ENCODE peak calls at places on chromosomes 6 and 20, in six cellular contexts. H, U, W, E, Z and I are unnamed samples.

GRCh38 chr6:151916075-151916474 is 108.6 kb downstream of the ESR1 start:
- DNase-seq in U (no peak), E (no peak), W (no peak), Z (no peak), H (no peak), I (no peak)

GRCh38 chr20:9200196-9200595 is 131.3 kb downstream of the PLCB4 start:
- DNase-seq in H (no peak), E (no peak), Z (no peak), U (peak), W (peak), I (no peak)

GRCh38 chr20:20849126-20849525 is 136.7 kb upstream of the RALGAPA2 start:
- DNase-seq in U (no peak), E (no peak), H (no peak), W (no peak), Z (no peak), I (no peak)

GRCh38 chr20:61528591-61528990 is 276.5 kb downstream of the CDH4 start:
- DNase-seq in W (no peak), U (no peak), E (no peak), H (no peak), Z (no peak), I (no peak)

GRCh38 chr6:159941286-159942113 is 27.4 kb upstream of the IGF2R start:
- DNase-seq in E (no peak), H (no peak), U (peak), W (peak), Z (no peak), I (no peak)

GRCh38 chr6:52359403-52359802 is 2.5 kb upstream of the PAQR8 start:
- DNase-seq in E (no peak), H (no peak), W (no peak), Z (no peak), U (no peak), I (no peak)

GRCh38 chr20:25287631-25288290 is 39.9 kb downstream of the PYGB start:
- DNase-seq in H (no peak), E (no peak), W (no peak), U (no peak), Z (peak), I (no peak)

GRCh38 chr6:108027594-108027993 is 46.9 kb downstream of the OSTM1 start:
- DNase-seq in U (peak), W (peak), H (no peak), Z (no peak), E (no peak), I (no peak)

GRCh38 chr6:107244742-107245470 is 129.6 kb upstream of the BEND3 start:
- DNase-seq in E (no peak), H (no peak), W (no peak), U (no peak), Z (peak), I (no peak)

GRCh38 chr6:11433860-11434259 is 103.7 kb upstream of the TMEM170B start:
- DNase-seq in E (no peak), Z (no peak), H (no peak), U (no peak), W (no peak), I (no peak)

GRCh38 chr6:165704001-165704748 is 41.1 kb upstream of the PDE10A start:
- DNase-seq in H (peak), E (no peak), W (peak), Z (no peak), U (peak), I (no peak)

GRCh38 chr20:58706975-58707681 is 14.5 kb downstream of the NPEPL1 start:
- DNase-seq in Z (no peak), H (peak), W (no peak), E (peak), U (no peak), I (no peak)

GRCh38 chr20:62299666-62300236 is 3.0 kb upstream of the ADRM1 start:
- DNase-seq in W (no peak), E (no peak), Z (no peak), H (no peak), U (no peak), I (no peak)

GRCh38 chr6:107965746-107966145 is 7.7 kb upstream of the SEC63 start:
- DNase-seq in U (peak), E (no peak), H (no peak), W (peak), Z (peak), I (no peak)

GRCh38 chr6:138162104-138162946 is 586 bp downstream of the ARFGEF3 start:
- DNase-seq in Z (no peak), W (no peak), H (no peak), U (no peak), E (no peak), I (no peak)

GRCh38 chr20:62394248-62395245 is 7.6 kb downstream of the RPS21 start:
- DNase-seq in W (no peak), U (no peak), H (no peak), Z (no peak), E (no peak), I (no peak)

GRCh38 chr6:108621117-108621516 is 60.4 kb downstream of the FOXO3 start:
- DNase-seq in E (no peak), H (no peak), W (peak), Z (peak), U (peak), I (no peak)

GRCh38 chr6:67885081-67886033 is 749.7 kb upstream of the ADGRB3 start:
- DNase-seq in Z (no peak), H (no peak), W (no peak), U (no peak), E (no peak), I (no peak)

GRCh38 chr6:163457637-163458561 is 43.4 kb downstream of the QKI start:
- DNase-seq in Z (peak), W (peak), E (no peak), U (peak), H (no peak), I (no peak)

GRCh38 chr6:91288741-91289140 is 701.9 kb upstream of the MAP3K7 start:
- DNase-seq in U (no peak), W (no peak), E (no peak), H (no peak), Z (no peak), I (no peak)

GRCh38 chr6:3919130-3919628 is 70.0 kb downstream of the FAM50B start:
- DNase-seq in Z (no peak), E (no peak), U (peak), H (peak), W (peak), I (no peak)

GRCh38 chr6:30691208-30691872 is 556 bp upstream of the NRM start:
- DNase-seq in H (no peak), E (no peak), U (no peak), W (no peak), Z (no peak), I (no peak)

GRCh38 chr6:159594106-159594749 is 98.8 kb downstream of the SOD2 start:
- DNase-seq in E (no peak), Z (no peak), W (peak), H (no peak), U (peak), I (no peak)

GRCh38 chr6:44699851-44700250 is 312.3 kb downstream of the CDC5L start:
- DNase-seq in E (no peak), Z (no peak), H (no peak), W (no peak), U (peak), I (no peak)

GRCh38 chr6:132445201-132445951 is 44.1 kb upstream of the MOXD1 start:
- DNase-seq in E (no peak), W (peak), U (peak), Z (no peak), H (no peak), I (no peak)

GRCh38 chr6:138250513-138251247 is 32.4 kb upstream of the PBOV1 start:
- DNase-seq in H (peak), E (peak), W (peak), U (peak), Z (peak), I (no peak)

GRCh38 chr6:147749331-147749730 is 240.8 kb downstream of the SAMD5 start:
- DNase-seq in W (no peak), U (no peak), Z (no peak), H (no peak), E (no peak), I (no peak)

GRCh38 chr6:147756000-147756399 is 247.5 kb downstream of the SAMD5 start:
- DNase-seq in H (no peak), Z (no peak), U (no peak), E (no peak), W (no peak), I (no peak)

GRCh38 chr6:147751232-147751631 is 242.7 kb downstream of the SAMD5 start:
- DNase-seq in W (no peak), E (no peak), U (no peak), Z (no peak), H (no peak), I (no peak)

GRCh38 chr6:147750420-147750819 is 241.9 kb downstream of the SAMD5 start:
- DNase-seq in H (no peak), W (no peak), Z (no peak), U (no peak), E (no peak), I (no peak)

DNA sequence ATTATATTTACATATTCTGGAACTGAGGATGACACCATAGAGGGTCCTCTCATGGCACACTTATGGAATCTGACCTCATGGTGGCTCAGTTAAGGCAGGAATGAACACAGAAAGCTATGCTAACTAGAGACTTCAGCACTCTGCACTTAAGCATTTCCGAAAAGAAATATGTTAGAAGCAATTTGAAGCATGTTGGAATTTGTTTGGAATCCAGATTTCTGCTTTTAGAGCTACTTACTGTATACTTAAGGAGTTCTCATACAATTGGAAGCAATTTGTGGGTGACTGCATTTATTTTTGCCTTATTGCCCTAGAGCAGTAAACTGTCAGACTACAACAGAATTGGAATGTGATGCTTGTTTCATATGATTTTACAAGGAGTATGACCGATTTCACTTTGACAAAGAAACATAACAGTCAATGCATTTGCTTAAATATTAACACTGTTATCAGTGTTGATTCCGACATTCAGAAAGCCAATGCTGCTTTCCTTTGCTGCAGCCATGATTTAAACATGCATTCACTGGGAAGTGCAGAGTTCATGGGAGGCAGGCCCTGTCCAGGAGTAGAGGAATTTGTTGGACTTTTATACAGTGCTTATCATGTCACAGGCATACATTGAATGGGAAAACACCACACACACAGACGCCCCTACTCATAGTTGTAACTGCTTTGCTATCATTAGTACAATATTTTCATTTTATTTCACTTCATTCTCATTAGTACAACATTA is 244.4 kb downstream of the SAMD5 start:
- DNase-seq in W (no peak), H (no peak), E (no peak), U (no peak), Z (no peak), I (no peak)
- TF ChIP-seq CTCF in W (no peak), H (no peak), E (no peak), U (no peak), Z (no peak), I (no peak)

GRCh38 chr20:48658505-48658904 is 169.3 kb downstream of the PREX1 start:
- DNase-seq in W (no peak), E (no peak), U (no peak), H (no peak), Z (no peak), I (no peak)

GRCh38 chr20:48658198-48658476 is 169.7 kb downstream of the PREX1 start:
- DNase-seq in U (no peak), W (no peak), Z (no peak), H (no peak), E (no peak), I (no peak)

GRCh38 chr20:48656120-48656519 is 171.7 kb downstream of the PREX1 start:
- DNase-seq in W (no peak), Z (no peak), U (no peak), E (no peak), H (no peak), I (no peak)

GRCh38 chr20:48657426-48658197 is 170.2 kb downstream of the PREX1 start:
- DNase-seq in U (peak), Z (peak), W (peak), E (peak), H (peak), I (peak)

DNA sequence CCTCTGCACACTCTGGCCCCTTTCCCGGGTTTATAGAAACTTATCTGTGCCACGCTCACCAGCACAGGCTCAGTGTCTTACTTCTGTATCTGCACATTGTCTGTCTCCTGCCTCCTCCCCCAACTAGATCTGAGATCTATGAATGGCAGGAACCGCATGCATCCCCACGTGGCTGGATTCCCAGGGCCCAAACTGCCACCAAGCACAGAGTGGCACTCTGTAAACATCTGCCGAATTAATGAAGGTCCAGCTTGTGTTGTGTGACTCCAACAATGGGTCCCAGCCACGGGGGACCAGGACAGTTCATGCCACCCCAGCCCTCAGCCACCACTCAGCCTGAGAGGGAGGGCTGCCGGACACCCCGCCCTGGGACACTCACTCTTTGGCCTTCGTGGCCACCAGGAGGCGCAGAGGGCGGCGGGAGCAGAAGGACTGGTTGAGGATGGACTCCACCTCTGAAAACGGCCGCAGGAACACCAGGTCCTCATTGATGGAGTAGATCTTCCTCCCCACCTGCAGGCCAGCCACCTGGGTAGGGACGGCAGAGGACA is 171.1 kb downstream of the PREX1 start:
- DNase-seq in H (no peak), W (no peak), U (peak), E (no peak), Z (no peak), I (peak)
- TF ChIP-seq CTCF in H (no peak), W (peak), U (peak), E (no peak), Z (peak), I (peak)

GRCh38 chr6:89291256-89291819 is 23.8 kb downstream of the GABRR2 start:
- DNase-seq in E (no peak), W (no peak), U (no peak), Z (no peak), H (no peak), I (no peak)
- TF ChIP-seq CTCF in E (no peak), W (no peak), U (no peak), Z (no peak), H (no peak), I (no peak)

GRCh38 chr20:14342910-14343309 is 5.5 kb upstream of the FLRT3 start:
- DNase-seq in Z (no peak), E (no peak), W (no peak), U (no peak), H (no peak), I (no peak)
- TF ChIP-seq CTCF in Z (no peak), E (no peak), W (no peak), U (no peak), H (no peak), I (no peak)

DNA sequence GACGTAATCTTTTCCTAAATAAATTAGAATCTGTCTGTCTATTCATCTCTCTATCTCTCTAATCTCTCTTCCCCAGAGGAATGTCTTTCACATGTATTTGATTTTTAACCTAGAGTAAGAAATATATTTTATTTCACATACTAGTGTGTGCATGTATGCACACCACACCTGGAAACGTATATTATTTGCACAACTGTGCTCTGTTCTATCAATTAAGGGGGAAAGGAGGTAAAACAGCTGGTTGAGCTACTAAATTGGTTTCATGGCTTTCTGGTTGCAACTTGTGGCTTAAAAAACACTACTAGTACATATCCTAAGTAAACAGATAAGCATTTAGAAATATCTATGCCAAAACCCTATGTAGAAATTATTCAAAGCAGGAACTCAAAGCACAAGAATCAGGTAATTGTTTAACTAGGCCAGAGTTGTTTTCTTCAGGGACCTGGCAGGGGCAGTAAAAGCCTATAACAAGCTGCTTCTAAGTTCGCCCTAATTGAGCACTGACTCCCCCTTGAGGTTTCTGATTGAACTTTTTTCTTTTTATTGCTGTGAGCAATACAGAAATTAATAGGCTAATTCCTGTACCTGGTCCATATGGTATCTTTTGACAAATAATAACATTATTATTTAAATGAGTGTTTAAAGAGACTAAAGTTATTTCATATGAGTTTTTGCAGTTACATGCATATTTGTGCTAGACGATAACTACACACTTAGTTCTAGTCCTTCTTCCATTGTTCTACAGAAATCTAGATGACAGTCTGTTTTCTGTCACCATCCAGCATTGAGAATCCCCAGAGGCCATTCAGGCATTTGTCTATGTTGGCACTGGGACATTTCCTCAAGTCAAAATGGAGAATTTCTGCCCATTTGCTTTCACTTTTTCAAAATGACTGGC is 88.6 kb downstream of the MCHR2 start:
- DNase-seq in W (peak), H (no peak), Z (peak), E (no peak), U (peak), I (peak)
- TF ChIP-seq CTCF in W (peak), H (no peak), Z (peak), E (no peak), U (peak), I (peak)

GRCh38 chr20:41174782-41175181 is 37.4 kb downstream of the PLCG1 start:
- DNase-seq in E (peak), W (no peak), U (no peak), H (peak), Z (no peak), I (no peak)
- TF ChIP-seq CTCF in E (no peak), W (no peak), U (no peak), H (no peak), Z (no peak), I (no peak)

DNA sequence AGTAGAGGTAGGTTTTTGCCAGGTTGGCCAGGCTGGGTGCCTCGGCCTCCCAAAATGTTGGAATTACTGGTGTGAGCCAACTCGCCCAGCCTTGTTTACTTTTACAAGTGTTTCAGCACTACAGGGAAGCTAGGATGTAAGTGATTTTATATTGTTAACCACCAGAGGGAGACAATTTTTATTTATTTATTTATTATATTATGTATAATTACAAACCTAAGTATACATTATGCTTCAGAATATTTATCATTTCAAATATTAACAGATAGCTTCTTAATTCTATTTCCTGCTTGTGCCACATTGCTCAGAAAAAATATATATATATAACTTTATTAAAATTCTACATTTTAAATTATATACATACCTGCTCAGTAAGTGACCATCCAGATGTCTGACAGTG is 9.8 kb downstream of the MMUT start:
- DNase-seq in H (no peak), W (peak), Z (no peak), U (peak), E (no peak), I (no peak)
- TF ChIP-seq CTCF in H (no peak), W (peak), Z (peak), U (peak), E (no peak), I (peak)

DNA sequence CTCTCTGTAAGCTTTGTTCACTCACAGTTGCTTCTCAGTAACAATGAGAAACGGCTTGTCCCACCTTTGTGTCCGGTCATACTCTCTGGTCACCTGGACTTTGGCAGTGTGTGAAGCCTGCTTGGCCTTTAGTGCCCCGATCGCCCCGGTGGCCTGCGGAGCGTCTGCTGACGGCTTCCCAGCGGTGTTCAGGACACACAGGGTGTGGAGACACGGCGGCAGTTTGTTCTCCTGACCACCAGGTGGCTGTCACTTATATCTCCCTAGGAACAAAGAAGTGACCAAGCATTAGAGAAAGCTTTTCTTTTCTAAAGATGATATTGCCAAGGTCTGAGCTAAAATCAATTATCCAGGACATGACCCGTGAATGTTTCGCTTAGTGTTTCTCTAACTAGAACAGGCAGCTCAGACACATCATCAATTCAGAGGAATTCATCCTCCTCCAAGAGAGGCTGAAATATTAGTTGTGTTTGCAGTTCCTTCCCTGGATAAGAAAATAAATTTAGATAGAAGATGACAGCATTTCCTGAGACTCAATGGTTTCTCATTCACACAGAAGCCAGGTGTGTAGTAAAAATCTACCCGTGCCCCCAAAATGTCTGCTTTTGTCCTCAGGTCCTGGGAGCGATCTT is 167.4 kb upstream of the THBS2 start:
- DNase-seq in W (no peak), Z (peak), H (no peak), E (no peak), U (peak), I (peak)
- TF ChIP-seq CTCF in W (no peak), Z (peak), H (no peak), E (no peak), U (peak), I (peak)

GRCh38 chr6:93418448-93419303 is 683 bp downstream of the EPHA7 start:
- DNase-seq in W (peak), U (peak), H (no peak), Z (peak), E (peak), I (peak)
- TF ChIP-seq CTCF in W (no peak), U (no peak), H (no peak), Z (no peak), E (no peak), I (no peak)